ENCODE peak calls at places on chromosomes 13 and 19, in ten cellular contexts. One of them, this sample, is unnamed.

GRCh38 chr13:37427843-37428494 is 170.6 kb downstream of the POSTN start:
- DNase-seq in ascending aorta: no peak
- DNase-seq in heart left ventricle: no peak
- DNase-seq in heart right ventricle: peak; percentile 10
- DNase-seq in mammary epithelial cell: no peak
- DNase-seq in stomach: no peak
- DNase-seq in A673: no peak
- DNase-seq in colonic mucosa: no peak
- DNase-seq in GM12878: no peak
- DNase-seq in psoas muscle: no peak
- DNase-seq in this sample: no peak

GRCh38 chr19:13825489-13826475 is 30.5 kb downstream of the ZSWIM4 start:
- DNase-seq in GM12878: no peak
- DNase-seq in ascending aorta: peak; percentile 68
- DNase-seq in colonic mucosa: no peak
- DNase-seq in heart left ventricle: no peak
- DNase-seq in stomach: no peak
- DNase-seq in mammary epithelial cell: no peak
- DNase-seq in A673: peak; percentile 89
- DNase-seq in heart right ventricle: no peak
- DNase-seq in psoas muscle: no peak
- DNase-seq in this sample: no peak

GRCh38 chr13:90375851-90376250 is 971.6 kb upstream of the MIR17HG start:
- DNase-seq in heart right ventricle: no peak
- DNase-seq in mammary epithelial cell: no peak
- DNase-seq in psoas muscle: no peak
- DNase-seq in ascending aorta: no peak
- DNase-seq in A673: no peak
- DNase-seq in stomach: no peak
- DNase-seq in heart left ventricle: no peak
- DNase-seq in colonic mucosa: no peak
- DNase-seq in GM12878: no peak
- DNase-seq in this sample: no peak

GRCh38 chr19:50191270-50191669 is 12.2 kb upstream of the MYH14 start:
- DNase-seq in GM12878: peak; percentile 13
- DNase-seq in stomach: no peak
- DNase-seq in heart left ventricle: no peak
- DNase-seq in psoas muscle: no peak
- DNase-seq in ascending aorta: no peak
- DNase-seq in mammary epithelial cell: no peak
- DNase-seq in colonic mucosa: no peak
- DNase-seq in heart right ventricle: no peak
- DNase-seq in A673: no peak
- DNase-seq in this sample: no peak

GRCh38 chr13:34863360-34864135 is 78.5 kb upstream of the NBEA start:
- DNase-seq in colonic mucosa: no peak
- DNase-seq in heart left ventricle: no peak
- DNase-seq in mammary epithelial cell: peak; percentile 88
- DNase-seq in stomach: no peak
- DNase-seq in psoas muscle: no peak
- DNase-seq in GM12878: no peak
- DNase-seq in ascending aorta: no peak
- DNase-seq in A673: peak; percentile 21
- DNase-seq in heart right ventricle: no peak
- DNase-seq in this sample: peak; percentile 73

GRCh38 chr19:5567360-5567970 is at the start of gene TINCR:
- DNase-seq in mammary epithelial cell: no peak
- DNase-seq in stomach: no peak
- DNase-seq in heart left ventricle: no peak
- DNase-seq in A673: peak; percentile 57
- DNase-seq in GM12878: no peak
- DNase-seq in ascending aorta: no peak
- DNase-seq in psoas muscle: no peak
- DNase-seq in colonic mucosa: no peak
- DNase-seq in heart right ventricle: no peak
- DNase-seq in this sample: no peak

GRCh38 chr13:77565635-77566034 is 30.1 kb downstream of the SCEL start:
- DNase-seq in ascending aorta: no peak
- DNase-seq in GM12878: no peak
- DNase-seq in psoas muscle: no peak
- DNase-seq in A673: peak; percentile 79
- DNase-seq in stomach: no peak
- DNase-seq in mammary epithelial cell: peak; percentile 16
- DNase-seq in heart left ventricle: no peak
- DNase-seq in colonic mucosa: no peak
- DNase-seq in heart right ventricle: no peak
- DNase-seq in this sample: no peak

GRCh38 chr13:23801141-23801540 is 88.1 kb downstream of the MIPEP start:
- DNase-seq in colonic mucosa: no peak
- DNase-seq in psoas muscle: no peak
- DNase-seq in stomach: no peak
- DNase-seq in ascending aorta: no peak
- DNase-seq in heart left ventricle: no peak
- DNase-seq in heart right ventricle: no peak
- DNase-seq in mammary epithelial cell: no peak
- DNase-seq in GM12878: no peak
- DNase-seq in A673: no peak
- DNase-seq in this sample: no peak

GRCh38 chr19:34408421-34408820 is 4.2 kb downstream of the PDCD2L start:
- DNase-seq in heart left ventricle: no peak
- DNase-seq in GM12878: no peak
- DNase-seq in ascending aorta: no peak
- DNase-seq in colonic mucosa: no peak
- DNase-seq in mammary epithelial cell: no peak
- DNase-seq in psoas muscle: no peak
- DNase-seq in heart right ventricle: no peak
- DNase-seq in A673: no peak
- DNase-seq in stomach: no peak
- DNase-seq in this sample: no peak

GRCh38 chr19:37654525-37654832 is 786 bp downstream of the ZFP30 start:
- DNase-seq in A673: peak; percentile 61
- DNase-seq in heart right ventricle: no peak
- DNase-seq in heart left ventricle: no peak
- DNase-seq in ascending aorta: no peak
- DNase-seq in stomach: no peak
- DNase-seq in GM12878: no peak
- DNase-seq in colonic mucosa: no peak
- DNase-seq in psoas muscle: no peak
- DNase-seq in mammary epithelial cell: peak; percentile 18
- DNase-seq in this sample: no peak

GRCh38 chr13:28100149-28101121 is at the start of gene FLT3:
- DNase-seq in colonic mucosa: peak; percentile 22
- DNase-seq in heart right ventricle: no peak
- DNase-seq in psoas muscle: no peak
- DNase-seq in ascending aorta: no peak
- DNase-seq in A673: peak; percentile 82
- DNase-seq in mammary epithelial cell: peak; percentile 55
- DNase-seq in heart left ventricle: peak; percentile 30
- DNase-seq in GM12878: no peak
- DNase-seq in stomach: peak; percentile 37
- DNase-seq in this sample: no peak

GRCh38 chr19:41701401-41702075 is 6.9 kb upstream of the CEACAM5 start:
- DNase-seq in stomach: peak; percentile 31
- DNase-seq in colonic mucosa: peak; percentile 65
- DNase-seq in A673: peak; percentile 85
- DNase-seq in psoas muscle: no peak
- DNase-seq in ascending aorta: peak; percentile 35
- DNase-seq in heart left ventricle: no peak
- DNase-seq in GM12878: no peak
- DNase-seq in heart right ventricle: no peak
- DNase-seq in mammary epithelial cell: no peak
- DNase-seq in this sample: no peak

GRCh38 chr13:40910324-40911050 is 108.6 kb downstream of the ELF1 start:
- DNase-seq in ascending aorta: no peak
- DNase-seq in heart right ventricle: no peak
- DNase-seq in heart left ventricle: no peak
- DNase-seq in A673: no peak
- DNase-seq in GM12878: peak; percentile 21
- DNase-seq in mammary epithelial cell: peak; percentile 62
- DNase-seq in stomach: no peak
- DNase-seq in psoas muscle: no peak
- DNase-seq in colonic mucosa: no peak
- DNase-seq in this sample: no peak

GRCh38 chr19:42420055-42420544 is 7.1 kb downstream of the LIPE start:
- DNase-seq in A673: peak; percentile 23
- DNase-seq in colonic mucosa: peak; percentile 69
- DNase-seq in psoas muscle: no peak
- DNase-seq in heart left ventricle: peak; percentile 36
- DNase-seq in GM12878: no peak
- DNase-seq in heart right ventricle: no peak
- DNase-seq in mammary epithelial cell: peak; percentile 87
- DNase-seq in stomach: peak; percentile 48
- DNase-seq in ascending aorta: no peak
- DNase-seq in this sample: peak; percentile 98

GRCh38 chr19:6719540-6719861 is 949 bp downstream of the C3 start:
- DNase-seq in heart right ventricle: no peak
- DNase-seq in psoas muscle: no peak
- DNase-seq in heart left ventricle: no peak
- DNase-seq in ascending aorta: no peak
- DNase-seq in mammary epithelial cell: no peak
- DNase-seq in A673: no peak
- DNase-seq in stomach: no peak
- DNase-seq in GM12878: no peak
- DNase-seq in colonic mucosa: no peak
- DNase-seq in this sample: no peak

GRCh38 chr19:39566064-39566463 is 26.1 kb upstream of the EID2 start:
- DNase-seq in GM12878: no peak
- DNase-seq in heart right ventricle: no peak
- DNase-seq in stomach: no peak
- DNase-seq in ascending aorta: no peak
- DNase-seq in colonic mucosa: no peak
- DNase-seq in mammary epithelial cell: no peak
- DNase-seq in A673: no peak
- DNase-seq in psoas muscle: no peak
- DNase-seq in heart left ventricle: no peak
- DNase-seq in this sample: no peak

DNA sequence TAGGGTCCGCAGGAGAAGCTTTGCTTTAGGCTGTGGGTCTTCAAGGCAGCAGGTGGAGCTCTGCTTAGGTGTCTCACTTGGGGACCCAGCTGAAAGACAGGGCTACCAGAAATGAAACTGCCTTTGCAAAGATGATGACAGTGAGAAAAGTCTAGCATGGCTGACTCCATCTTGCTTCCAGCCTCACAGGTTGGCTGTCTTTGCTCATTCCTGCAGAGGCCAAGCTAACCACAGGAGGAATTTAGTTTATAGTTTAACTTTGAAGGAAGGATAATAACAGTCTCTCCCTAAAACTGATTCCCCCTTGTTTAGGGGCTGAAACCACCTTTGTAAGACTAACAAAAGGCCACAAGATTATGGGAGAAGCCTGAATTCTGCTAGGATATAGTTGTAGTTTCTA is 252.4 kb downstream of the UQCRFS1 start:
- DNase-seq in GM12878: no peak
- DNase-seq in psoas muscle: no peak
- DNase-seq in A673: no peak
- DNase-seq in stomach: no peak
- DNase-seq in ascending aorta: no peak
- DNase-seq in heart left ventricle: no peak
- DNase-seq in heart right ventricle: no peak
- DNase-seq in colonic mucosa: no peak
- DNase-seq in mammary epithelial cell: no peak
- DNase-seq in this sample: no peak
- H3K27ac ChIP-seq in GM12878: no peak overlapping the region
- H3K27ac ChIP-seq in psoas muscle: no peak overlapping the region
- H3K27ac ChIP-seq in A673: no peak overlapping the region
- H3K27ac ChIP-seq in stomach: no peak overlapping the region
- H3K27ac ChIP-seq in ascending aorta: no peak overlapping the region
- H3K27ac ChIP-seq in heart left ventricle: no peak overlapping the region
- H3K27ac ChIP-seq in heart right ventricle: no peak overlapping the region
- H3K27ac ChIP-seq in colonic mucosa: no peak overlapping the region
- H3K27ac ChIP-seq in mammary epithelial cell: no peak overlapping the region
- H3K27ac ChIP-seq in this sample: peak overlapping the region; percentile 27

GRCh38 chr19:45069056-45069455 is 7.2 kb downstream of the ZNF296 start:
- DNase-seq in GM12878: no peak
- DNase-seq in psoas muscle: no peak
- DNase-seq in colonic mucosa: peak; percentile 66
- DNase-seq in ascending aorta: no peak
- DNase-seq in heart left ventricle: no peak
- DNase-seq in mammary epithelial cell: peak; percentile 32
- DNase-seq in A673: no peak
- DNase-seq in heart right ventricle: no peak
- DNase-seq in stomach: peak; percentile 82
- DNase-seq in this sample: no peak
- H3K27ac ChIP-seq in GM12878: no peak overlapping the region
- H3K27ac ChIP-seq in psoas muscle: no peak overlapping the region
- H3K27ac ChIP-seq in colonic mucosa: no peak overlapping the region
- H3K27ac ChIP-seq in ascending aorta: no peak overlapping the region
- H3K27ac ChIP-seq in heart left ventricle: no peak overlapping the region
- H3K27ac ChIP-seq in mammary epithelial cell: no peak overlapping the region
- H3K27ac ChIP-seq in A673: no peak overlapping the region
- H3K27ac ChIP-seq in heart right ventricle: no peak overlapping the region
- H3K27ac ChIP-seq in stomach: peak overlapping the region; percentile 66
- H3K27ac ChIP-seq in this sample: no peak overlapping the region

GRCh38 chr19:35995655-35995993 is 636 bp downstream of the SDHAF1 start:
- DNase-seq in colonic mucosa: peak; percentile 56
- DNase-seq in mammary epithelial cell: peak; percentile 44
- DNase-seq in stomach: no peak
- DNase-seq in heart right ventricle: peak; percentile 29
- DNase-seq in psoas muscle: peak; percentile 46
- DNase-seq in GM12878: no peak
- DNase-seq in ascending aorta: no peak
- DNase-seq in heart left ventricle: peak; percentile 44
- DNase-seq in A673: peak; percentile 56
- DNase-seq in this sample: no peak
- H3K27ac ChIP-seq in colonic mucosa: peak overlapping the region; percentile 90
- H3K27ac ChIP-seq in mammary epithelial cell: peak overlapping the region; percentile 20
- H3K27ac ChIP-seq in stomach: peak overlapping the region; percentile 90
- H3K27ac ChIP-seq in heart right ventricle: peak overlapping the region; percentile 95
- H3K27ac ChIP-seq in psoas muscle: peak overlapping the region; percentile 92
- H3K27ac ChIP-seq in GM12878: peak overlapping the region; percentile 60
- H3K27ac ChIP-seq in ascending aorta: peak overlapping the region; percentile 73
- H3K27ac ChIP-seq in heart left ventricle: peak overlapping the region; percentile 86
- H3K27ac ChIP-seq in A673: peak overlapping the region; percentile 78
- H3K27ac ChIP-seq in this sample: no peak overlapping the region

DNA sequence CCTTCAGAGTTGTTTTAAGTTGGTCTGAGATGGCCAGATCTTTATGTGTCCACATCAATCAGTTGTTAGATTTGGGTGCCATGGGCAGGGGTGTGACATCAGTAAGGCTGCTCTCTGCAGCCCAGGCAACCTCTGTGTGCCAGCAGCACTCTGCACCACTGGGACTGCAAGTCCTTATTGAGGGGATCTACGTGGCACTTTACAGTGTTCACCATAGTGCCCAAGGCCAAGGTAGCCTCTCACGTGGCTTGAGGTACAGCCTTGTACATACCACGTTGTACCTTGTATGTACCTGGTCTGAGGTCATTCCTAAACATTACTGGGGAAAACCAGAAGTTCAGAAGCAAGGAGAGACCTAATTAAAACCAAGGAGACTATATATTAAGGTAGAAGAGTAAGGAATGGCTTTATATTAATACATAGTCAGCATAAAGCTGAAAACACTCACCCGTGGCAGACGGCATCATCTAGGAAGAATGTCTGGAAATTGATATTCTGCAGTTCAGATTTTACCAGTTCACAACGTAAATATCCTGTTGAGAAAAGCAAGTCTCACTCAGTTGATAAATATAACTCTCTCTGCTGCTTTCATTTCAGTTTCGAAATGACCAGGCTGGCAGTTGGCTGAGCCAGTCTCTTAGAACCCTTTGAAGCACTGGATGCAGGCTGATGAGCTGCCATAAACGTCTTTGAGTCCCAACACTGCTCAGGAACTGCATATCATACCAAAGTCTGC is 128.8 kb downstream of the ZDHHC20 start:
- DNase-seq in heart right ventricle: no peak
- DNase-seq in GM12878: peak; percentile 60
- DNase-seq in psoas muscle: no peak
- DNase-seq in mammary epithelial cell: no peak
- DNase-seq in A673: no peak
- DNase-seq in heart left ventricle: no peak
- DNase-seq in stomach: no peak
- DNase-seq in colonic mucosa: no peak
- DNase-seq in ascending aorta: no peak
- DNase-seq in this sample: no peak
- H3K27ac ChIP-seq in heart right ventricle: no peak overlapping the region
- H3K27ac ChIP-seq in GM12878: peak overlapping the region; percentile 53
- H3K27ac ChIP-seq in psoas muscle: no peak overlapping the region
- H3K27ac ChIP-seq in mammary epithelial cell: no peak overlapping the region
- H3K27ac ChIP-seq in A673: no peak overlapping the region
- H3K27ac ChIP-seq in heart left ventricle: no peak overlapping the region
- H3K27ac ChIP-seq in stomach: no peak overlapping the region
- H3K27ac ChIP-seq in colonic mucosa: no peak overlapping the region
- H3K27ac ChIP-seq in ascending aorta: no peak overlapping the region
- H3K27ac ChIP-seq in this sample: no peak overlapping the region

This sample was measured in epithelial cell of prostate.